ENCODE peak calls at places on chromosomes 12 and 14, in seven cellular contexts. H, Q, I, Y, D, B and M are unnamed samples.

GRCh38 chr14:20215196-20215595 is 8.3 kb upstream of the OR11H6 start:
- DNase-seq in H (no peak), Q (no peak), I (no peak), Y (no peak), D (no peak), B (no peak), M (no peak)

GRCh38 chr14:79407572-79407971 is 803.7 kb downstream of the DIO2 start:
- DNase-seq in H (no peak), Q (no peak), I (no peak), Y (no peak), D (no peak), B (no peak), M (no peak)

GRCh38 chr12:47216150-47216677 is 136.5 kb upstream of the AMIGO2 start:
- DNase-seq in H (no peak), Q (no peak), I (no peak), Y (no peak), D (no peak), B (no peak), M (no peak)

GRCh38 chr12:66898700-66899469 is 220.0 kb upstream of the GRIP1 start:
- DNase-seq in H (no peak), Q (no peak), I (no peak), Y (no peak), D (no peak), B (no peak), M (no peak)

GRCh38 chr14:92471919-92472318 is 41.7 kb upstream of the RIN3 start:
- DNase-seq in H (no peak), Q (peak; percentile 79), I (peak; percentile 94), Y (peak; percentile 71), D (peak; percentile 52), B (no peak), M (peak; percentile 53)

GRCh38 chr12:97308576-97309198 is 153.9 kb upstream of the RMST start:
- DNase-seq in H (no peak), Q (peak; percentile 68), I (peak; percentile 54), Y (peak; percentile 72), D (peak; percentile 77), B (no peak), M (peak; percentile 37)

GRCh38 chr12:67223225-67223624 is 45.9 kb upstream of the CAND1 start:
- DNase-seq in H (no peak), Q (no peak), I (no peak), Y (no peak), D (no peak), B (no peak), M (no peak)

GRCh38 chr12:76762556-76762955 is 1.4 kb upstream of the ZDHHC17 start:
- DNase-seq in H (no peak), Q (no peak), I (no peak), Y (peak; percentile 36), D (peak; percentile 66), B (no peak), M (no peak)

GRCh38 chr12:126910570-126910969 is 1356.4 kb upstream of the TMEM132C start:
- DNase-seq in H (no peak), Q (no peak), I (no peak), Y (no peak), D (no peak), B (no peak), M (no peak)

GRCh38 chr12:37666069-37666781 is 650.3 kb upstream of the ALG10B start:
- DNase-seq in H (peak; percentile 37), Q (no peak), I (no peak), Y (no peak), D (no peak), B (no peak), M (no peak)

GRCh38 chr12:89353188-89353822 is 1.0 kb upstream of the DUSP6 start:
- DNase-seq in H (peak; percentile 92), Q (peak; percentile 88), I (peak; percentile 78), Y (peak; percentile 79), D (peak; percentile 81), B (no peak), M (peak; percentile 75)

GRCh38 chr12:110537605-110538409 is 35.7 kb downstream of the RAD9B start:
- DNase-seq in H (peak; percentile 80), Q (no peak), I (peak; percentile 81), Y (no peak), D (no peak), B (no peak), M (no peak)

GRCh38 chr12:31234955-31235867 is 90.7 kb downstream of the SINHCAF start:
- DNase-seq in H (no peak), Q (peak; percentile 58), I (peak; percentile 54), Y (peak; percentile 62), D (peak; percentile 36), B (no peak), M (peak; percentile 56)

GRCh38 chr12:74732801-74733200 is 195.2 kb downstream of the ATXN7L3B start:
- DNase-seq in H (no peak), Q (no peak), I (no peak), Y (no peak), D (no peak), B (no peak), M (no peak)

GRCh38 chr12:105561981-105562726 is 231.7 kb downstream of the C12orf75 start:
- DNase-seq in H (no peak), Q (peak; percentile 89), I (peak; percentile 91), Y (peak; percentile 85), D (peak; percentile 39), B (no peak), M (peak; percentile 66)

GRCh38 chr14:66038214-66038977 is 447.8 kb upstream of the CCDC196 start:
- DNase-seq in H (no peak), Q (peak; percentile 22), I (peak; percentile 14), Y (peak; percentile 97), D (no peak), B (no peak), M (peak; percentile 6)

GRCh38 chr12:108295631-108296030 is 43.5 kb downstream of the CMKLR1 start:
- DNase-seq in H (no peak), Q (no peak), I (no peak), Y (no peak), D (peak; percentile 32), B (no peak), M (no peak)

GRCh38 chr12:103780093-103780440 is 61.0 kb downstream of the NT5DC3 start:
- DNase-seq in H (no peak), Q (no peak), I (peak; percentile 51), Y (peak; percentile 23), D (no peak), B (no peak), M (peak; percentile 58)

GRCh38 chr12:57834086-57834876 is 12.2 kb downstream of the CTDSP2 start:
- DNase-seq in H (no peak), Q (no peak), I (no peak), Y (no peak), D (no peak), B (no peak), M (no peak)

DNA sequence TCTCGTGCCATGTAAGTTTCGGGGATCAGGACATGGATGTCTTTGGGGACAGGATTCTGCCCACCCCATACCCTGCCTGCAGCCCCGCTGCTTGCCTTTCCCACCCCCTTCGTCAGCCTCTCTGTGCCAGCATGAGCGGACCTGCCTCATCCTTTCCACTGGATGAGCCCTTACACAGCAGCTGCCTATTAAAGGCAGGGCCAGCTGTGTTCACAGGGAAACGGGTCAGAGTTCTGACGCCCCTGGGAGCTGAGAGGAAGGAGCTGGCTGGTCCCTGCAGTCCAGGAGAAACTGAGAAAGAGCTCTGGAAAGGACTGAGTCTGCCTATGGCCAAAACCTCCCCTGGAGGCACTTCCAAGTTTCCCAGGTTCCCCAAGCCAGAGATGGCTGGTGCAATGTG is 83.5 kb upstream of the NCOR2 start:
- DNase-seq in H (no peak), Q (no peak), I (no peak), Y (no peak), D (no peak), B (no peak), M (no peak)
- H3K4me1 ChIP-seq in H (peaks cover 14% of the 10 kb centered on the region), Q (peaks cover 18% of the 10 kb centered on the region), I (peaks cover 19% of the 10 kb centered on the region), Y (peaks cover 8% of the 10 kb centered on the region), D (peaks cover 40% of the 10 kb centered on the region), B (peaks cover 41% of the 10 kb centered on the region), M (no peaks in the 10 kb centered on the region)

DNA sequence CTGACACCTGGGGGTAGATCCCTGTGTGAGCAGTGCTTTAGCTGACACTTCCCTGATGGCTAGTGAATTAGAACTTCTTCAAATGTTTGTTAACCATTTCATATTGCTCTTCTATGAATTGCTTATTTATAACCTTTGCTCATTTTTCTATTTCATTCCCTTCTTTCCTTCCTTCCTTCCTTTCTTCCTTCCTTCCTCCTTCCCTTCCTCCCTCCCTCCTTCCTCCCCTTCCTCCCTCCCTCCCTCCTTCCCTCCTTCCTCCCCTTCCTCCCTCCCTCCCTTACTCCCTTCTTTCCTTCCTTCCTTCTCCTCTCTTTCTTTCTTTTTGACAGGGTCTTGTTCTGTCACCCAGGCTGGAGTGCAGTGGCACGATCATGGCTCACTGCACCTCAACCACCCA is 23.3 kb upstream of the CEP170B start:
- DNase-seq in H (no peak), Q (no peak), I (no peak), Y (no peak), D (no peak), B (no peak), M (no peak)
- H3K27ac ChIP-seq in H (no peak overlapping the region), Q (no peak overlapping the region), I (no peak overlapping the region), Y (no peak overlapping the region), D (no peak overlapping the region), B (no peak overlapping the region), M (no peak overlapping the region)

GRCh38 chr14:24430143-24430681 is 458 bp downstream of the KHNYN start:
- DNase-seq in H (peak; percentile 91), Q (peak; percentile 75), I (peak; percentile 68), Y (peak; percentile 91), D (peak; percentile 75), B (no peak), M (no peak)

GRCh38 chr14:24428628-24429394 is 657 bp downstream of the CBLN3 start:
- DNase-seq in H (no peak), Q (no peak), I (no peak), Y (no peak), D (no peak), B (no peak), M (no peak)

GRCh38 chr14:24427537-24428508 is 1.6 kb downstream of the CBLN3 start:
- DNase-seq in H (no peak), Q (no peak), I (no peak), Y (no peak), D (no peak), B (no peak), M (no peak)

GRCh38 chr14:24430682-24431568 is 1.2 kb downstream of the KHNYN start:
- DNase-seq in H (peak; percentile 67), Q (no peak), I (peak; percentile 28), Y (peak; percentile 61), D (peak; percentile 41), B (no peak), M (no peak)

GRCh38 chr14:24429395-24430142 is at the start of the genes CBLN3 and KHNYN:
- DNase-seq in H (peak; percentile 95), Q (peak; percentile 93), I (peak; percentile 93), Y (peak; percentile 96), D (peak; percentile 88), B (peak; percentile 46), M (peak; percentile 61)
- TF ChIP-seq CTCF in H (peak; percentile 5), Q (no peak), I (no peak), Y (no peak), D (no peak), B (no peak), M (no peak)

GRCh38 chr14:85529803-85530574 is at the start of gene FLRT2:
- DNase-seq in H (peak; percentile 72), Q (peak; percentile 64), I (peak; percentile 55), Y (peak; percentile 88), D (peak; percentile 93), B (no peak), M (no peak)

GRCh38 chr14:85531594-85532391 is 1.8 kb downstream of the FLRT2 start:
- DNase-seq in H (peak; percentile 74), Q (peak; percentile 79), I (peak; percentile 73), Y (peak; percentile 90), D (peak; percentile 92), B (no peak), M (no peak)

GRCh38 chr14:85530626-85531025 is 682 bp downstream of the FLRT2 start:
- DNase-seq in H (no peak), Q (no peak), I (no peak), Y (no peak), D (no peak), B (no peak), M (no peak)

GRCh38 chr14:85532570-85532969 is 2.6 kb downstream of the FLRT2 start:
- DNase-seq in H (no peak), Q (no peak), I (no peak), Y (no peak), D (no peak), B (no peak), M (no peak)

GRCh38 chr14:85531141-85531593 is 1.2 kb downstream of the FLRT2 start:
- DNase-seq in H (peak; percentile 67), Q (peak; percentile 79), I (peak; percentile 70), Y (peak; percentile 89), D (peak; percentile 88), B (no peak), M (no peak)
- H3K4me1 ChIP-seq in H (peaks cover 30% of the 10 kb centered on the region), Q (peaks cover 25% of the 10 kb centered on the region), I (peaks cover 9% of the 10 kb centered on the region), Y (peaks cover 3% of the 10 kb centered on the region), D (peaks cover 29% of the 10 kb centered on the region), B (peaks cover 81% of the 10 kb centered on the region), M (no peaks in the 10 kb centered on the region)